ENCODE peak calls at places on chromosomes 6 and 20, in seven cellular contexts. G is body of pancreas, S is OCI-LY7, R is pancreas, C is transverse colon, O is heart left ventricle, L is fibroblast of lung. T is an unnamed sample. For H3K4me1 and H3K9me3, the result is how much of the 10 kb centered on the place peaks cover.

GRCh38 chr6:121849477-121849876 is 414.0 kb downstream of the GJA1 start:
- DNase-seq in O (peak), R (peak), S (peak), C (peak), G (peak), L (peak), T (peak)

GRCh38 chr6:79127660-79128059 is 49.6 kb upstream of the PHIP start:
- DNase-seq in O (no peak), S (no peak), L (no peak), C (no peak), G (no peak), R (no peak), T (no peak)

GRCh38 chr6:18748314-18748713 is 361.2 kb downstream of the RNF144B start:
- DNase-seq in R (peak), C (no peak), S (no peak), L (no peak), O (no peak), G (no peak), T (no peak)

GRCh38 chr6:107807186-107807585 is 16.9 kb downstream of the SCML4 start:
- DNase-seq in O (no peak), R (no peak), L (no peak), S (no peak), C (no peak), G (no peak), T (no peak)

GRCh38 chr6:159977242-159978214 is 8.6 kb downstream of the IGF2R start:
- DNase-seq in G (peak), R (no peak), L (peak), O (peak), C (no peak), S (no peak), T (peak)

GRCh38 chr20:63223121-63223825 is 7.3 kb upstream of the YTHDF1 start:
- DNase-seq in R (no peak), S (peak), O (no peak), L (peak), C (peak), G (peak), T (peak)

GRCh38 chr6:98636941-98637340 is 197.4 kb upstream of the POU3F2 start:
- DNase-seq in O (no peak), L (no peak), G (no peak), R (no peak), C (no peak), S (no peak), T (no peak)

GRCh38 chr6:140441256-140441655 is 1066.8 kb upstream of the CITED2 start:
- DNase-seq in G (peak), L (peak), O (peak), C (peak), R (no peak), S (no peak), T (peak)

GRCh38 chr20:62323980-62324906 is 21.4 kb downstream of the ADRM1 start:
- DNase-seq in G (no peak), L (no peak), R (peak), S (no peak), O (no peak), C (no peak), T (no peak)

GRCh38 chr6:16276991-16277981 is 38.9 kb downstream of the GMPR start:
- DNase-seq in L (peak), O (peak), G (peak), R (no peak), S (peak), C (peak), T (peak)

GRCh38 chr20:6866741-6867140 is 99.3 kb downstream of the BMP2 start:
- DNase-seq in S (no peak), L (peak), C (no peak), G (no peak), R (no peak), O (no peak), T (no peak)

GRCh38 chr20:62507323-62507722 is 31.5 kb upstream of the GATA5 start:
- DNase-seq in O (no peak), C (no peak), R (no peak), S (no peak), L (no peak), G (no peak), T (no peak)

GRCh38 chr6:54307412-54308036 is 717 bp upstream of the TINAG start:
- DNase-seq in C (peak), G (no peak), R (no peak), S (no peak), O (no peak), L (no peak), T (no peak)

GRCh38 chr6:158000530-158001307 is 19.1 kb downstream of the SYNJ2 start:
- DNase-seq in O (no peak), R (no peak), L (no peak), C (no peak), S (no peak), G (no peak), T (no peak)
- H3K4me1 ChIP-seq in O (under half), R (under half), L (under half), C (half or more), S (under half), G (half or more), T (under half)

GRCh38 chr20:56178219-56178618 is 70.3 kb upstream of the MC3R start:
- DNase-seq in O (no peak), L (no peak), R (no peak), C (no peak), S (no peak), G (no peak), T (no peak)
- H3K9me3 ChIP-seq in O (under half), L (under half), R (under half), C (under half), S (under half), G (under half), T (under half)

DNA sequence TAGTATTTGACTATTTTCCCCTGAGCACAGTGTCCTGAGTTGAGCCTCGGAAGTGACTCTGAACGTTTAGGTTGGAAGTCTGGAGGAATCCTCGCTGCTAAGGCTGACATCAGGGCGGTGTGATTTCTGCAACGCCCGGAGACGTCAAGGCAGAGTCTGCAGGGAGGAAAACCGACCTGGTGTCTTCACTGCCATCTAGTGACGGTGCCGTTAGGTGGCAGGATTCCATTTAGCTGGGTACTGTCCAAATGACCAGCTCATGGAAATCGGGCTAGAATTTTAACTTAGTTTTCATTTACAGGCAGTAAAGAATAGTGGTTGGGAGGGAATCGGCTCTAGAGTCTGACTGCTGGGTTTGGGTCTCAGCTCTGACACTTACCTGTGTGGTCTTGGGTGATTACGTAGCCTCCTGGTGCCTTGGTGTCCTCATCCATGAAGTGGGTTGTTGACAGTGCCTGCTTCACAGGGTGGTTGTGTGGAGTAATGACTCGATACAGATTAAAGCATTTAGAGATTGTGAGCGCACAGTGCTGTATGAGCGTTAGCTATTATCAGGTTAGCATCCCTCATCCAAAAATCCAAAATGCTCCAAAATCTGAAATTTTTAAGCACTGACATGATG is 35.0 kb downstream of the FOXF2 start:
- DNase-seq in C (peak), O (no peak), R (peak), S (peak), L (peak), G (peak), T (peak)
- TF ChIP-seq CTCF in C (peak), O (no peak), R (peak), S (peak), L (peak), G (peak), T (no peak)

DNA sequence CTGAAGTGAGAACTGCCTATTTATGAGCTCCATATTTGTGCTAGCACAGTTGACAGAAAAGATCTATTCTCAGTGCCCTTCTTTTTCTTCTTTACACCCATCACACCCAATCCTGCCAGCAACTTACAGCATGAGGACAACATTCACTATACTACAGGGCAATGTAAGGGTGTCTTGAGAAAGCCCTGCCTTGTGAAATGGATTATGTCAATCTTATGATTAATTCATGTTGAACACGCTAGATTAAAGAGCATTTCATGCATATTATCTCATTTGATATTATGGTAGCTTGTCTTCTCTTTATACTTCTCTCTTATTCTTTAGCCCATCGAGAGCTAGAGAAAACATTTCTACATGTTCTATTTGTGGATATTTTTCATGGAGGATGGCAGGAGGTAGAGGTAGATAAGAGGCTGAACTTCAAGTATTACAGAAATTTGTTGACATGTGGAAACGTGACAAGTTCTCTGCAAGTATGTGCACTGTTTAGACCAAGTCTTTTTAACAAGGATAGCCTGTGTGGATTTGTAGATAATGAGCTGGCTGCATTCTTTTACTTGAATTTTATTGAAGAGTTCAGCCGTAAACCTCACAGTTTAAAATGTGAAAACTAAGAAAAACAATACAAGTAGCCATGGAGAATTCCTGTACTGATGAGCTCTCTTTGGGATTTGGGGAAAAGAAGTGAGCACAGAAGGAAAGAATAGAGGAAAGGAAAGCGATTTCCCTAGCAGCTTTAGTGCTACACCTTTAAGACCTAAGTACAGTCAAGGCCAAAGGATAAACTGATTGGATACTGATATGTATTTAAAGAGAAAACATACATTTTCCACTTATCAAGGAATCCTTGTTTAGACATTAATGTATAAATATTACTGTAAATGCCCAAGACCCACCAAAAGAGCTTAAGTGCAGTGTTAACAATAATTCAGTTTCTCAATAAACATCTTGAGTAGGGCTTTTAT is 212.1 kb downstream of the ARHGAP18 start:
- DNase-seq in C (no peak), O (no peak), G (no peak), R (no peak), L (peak), S (no peak), T (no peak)
- H3K4me1 ChIP-seq in C (under half), O (under half), G (under half), R (under half), L (under half), S (under half), T (under half)

DNA sequence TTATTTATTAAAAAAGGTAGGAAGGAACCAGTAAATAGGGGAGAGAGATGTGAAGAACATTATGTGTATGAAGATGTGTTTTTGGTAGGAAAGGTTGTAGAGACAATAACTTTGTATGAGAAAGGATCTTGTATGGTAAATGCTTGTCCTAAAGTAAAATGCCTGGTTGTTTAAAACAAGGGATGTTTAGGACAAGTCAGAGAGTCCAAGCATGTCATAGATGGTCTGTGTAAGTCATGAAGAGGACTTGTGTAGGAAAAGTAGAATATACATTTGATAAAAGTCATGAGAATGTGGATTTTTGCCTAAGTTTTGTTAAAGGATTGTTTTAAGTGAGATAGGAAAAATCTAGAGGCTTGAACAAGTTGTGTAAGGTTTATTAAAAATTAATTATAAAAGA is 325.1 kb downstream of the CDH26 start:
- DNase-seq in L (no peak), O (no peak), S (peak), R (no peak), G (no peak), C (no peak), T (no peak)
- H3K9me3 ChIP-seq in L (under half), O (under half), S (under half), R (under half), G (under half), C (under half), T (under half)

GRCh38 chr6:29720863-29721262 is 2.4 kb upstream of the HLA-F start:
- DNase-seq in S (peak), C (no peak), G (no peak), O (no peak), R (no peak), L (no peak), T (no peak)
- TF ChIP-seq CTCF in S (peak), C (no peak), G (no peak), O (no peak), R (no peak), L (no peak), T (no peak)

DNA sequence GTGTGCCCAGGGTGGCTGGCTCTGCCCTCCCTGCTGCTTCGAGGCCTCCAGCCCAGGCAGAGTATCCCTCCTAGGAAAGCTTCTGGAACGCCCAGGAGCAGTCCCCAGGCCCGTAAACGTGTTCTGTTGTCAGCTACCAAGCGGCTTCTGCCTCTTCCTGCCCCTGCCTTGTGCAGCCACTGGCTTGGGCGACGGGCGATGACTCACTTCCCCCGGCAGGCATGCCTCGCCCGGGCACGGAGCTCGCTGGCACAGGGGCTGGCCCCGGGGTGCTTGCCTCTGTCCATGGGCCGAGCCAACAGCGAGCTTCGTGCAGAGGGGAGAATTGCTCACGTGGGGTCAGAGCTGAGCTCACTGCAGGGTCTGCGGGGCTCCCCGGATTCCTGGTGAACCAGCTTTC is 86.7 kb upstream of the THBS2 start:
- DNase-seq in L (peak), O (no peak), G (no peak), C (no peak), R (no peak), S (no peak), T (no peak)
- H3K4me1 ChIP-seq in L (under half), O (under half), G (under half), C (under half), R (under half), S (under half), T (under half)

T was measured in testis.